ENCODE peak calls at places on chromosome X, in four cellular contexts. One of them, this sample, is unnamed.

GRCh38 chrX:14676431-14676830 is 147.1 kb downstream of the GLRA2 start:
- DNase-seq in islet precursor cell: no peak
- DNase-seq in CD8-positive, alpha-beta memory T cell: no peak
- DNase-seq in Ammon's horn: no peak
- DNase-seq in this sample: no peak

GRCh38 chrX:150844016-150844415 is 54.5 kb downstream of the CD99L2 start:
- DNase-seq in islet precursor cell: no peak
- DNase-seq in CD8-positive, alpha-beta memory T cell: no peak
- DNase-seq in Ammon's horn: no peak
- DNase-seq in this sample: no peak

GRCh38 chrX:29690061-29690460 is 525.3 kb upstream of the MAGEB2 start:
- DNase-seq in islet precursor cell: no peak
- DNase-seq in CD8-positive, alpha-beta memory T cell: no peak
- DNase-seq in Ammon's horn: no peak
- DNase-seq in this sample: no peak

GRCh38 chrX:24305905-24306304 is 8.0 kb downstream of the SUPT20HL2 start:
- DNase-seq in islet precursor cell: no peak
- DNase-seq in CD8-positive, alpha-beta memory T cell: no peak
- DNase-seq in Ammon's horn: no peak
- DNase-seq in this sample: no peak

GRCh38 chrX:55119712-55120111 is 30.9 kb downstream of the PAGE2 start:
- DNase-seq in islet precursor cell: no peak
- DNase-seq in CD8-positive, alpha-beta memory T cell: no peak
- DNase-seq in Ammon's horn: no peak
- DNase-seq in this sample: no peak

GRCh38 chrX:99266255-99266654 is 1143.8 kb downstream of the PCDH19 start:
- DNase-seq in islet precursor cell: no peak
- DNase-seq in CD8-positive, alpha-beta memory T cell: no peak
- DNase-seq in Ammon's horn: no peak
- DNase-seq in this sample: no peak

GRCh38 chrX:118644378-118644777 is 83.0 kb upstream of the IL13RA1 start:
- DNase-seq in islet precursor cell: no peak
- DNase-seq in CD8-positive, alpha-beta memory T cell: no peak
- DNase-seq in Ammon's horn: peak
- DNase-seq in this sample: no peak

GRCh38 chrX:106927700-106928099 is 7.5 kb downstream of the CLDN2 start:
- DNase-seq in islet precursor cell: no peak
- DNase-seq in CD8-positive, alpha-beta memory T cell: no peak
- DNase-seq in Ammon's horn: no peak
- DNase-seq in this sample: no peak

GRCh38 chrX:48493890-48494364 is 14.9 kb upstream of the PORCN start:
- DNase-seq in islet precursor cell: peak
- DNase-seq in CD8-positive, alpha-beta memory T cell: no peak
- DNase-seq in Ammon's horn: peak
- DNase-seq in this sample: no peak

GRCh38 chrX:145190801-145191389 is 56.4 kb upstream of the SPANXN1 start:
- DNase-seq in islet precursor cell: no peak
- DNase-seq in CD8-positive, alpha-beta memory T cell: no peak
- DNase-seq in Ammon's horn: peak
- DNase-seq in this sample: no peak

GRCh38 chrX:126550816-126551215 is 1.8 kb downstream of the DCAF12L1 start:
- DNase-seq in islet precursor cell: no peak
- DNase-seq in CD8-positive, alpha-beta memory T cell: no peak
- DNase-seq in Ammon's horn: no peak
- DNase-seq in this sample: no peak

GRCh38 chrX:130726661-130727060 is 176.3 kb downstream of the ENOX2 start:
- DNase-seq in islet precursor cell: peak
- DNase-seq in CD8-positive, alpha-beta memory T cell: no peak
- DNase-seq in Ammon's horn: no peak
- DNase-seq in this sample: no peak

GRCh38 chrX:30301977-30302376 is 7.2 kb downstream of the NR0B1 start:
- DNase-seq in islet precursor cell: no peak
- DNase-seq in CD8-positive, alpha-beta memory T cell: no peak
- DNase-seq in Ammon's horn: no peak
- DNase-seq in this sample: no peak

GRCh38 chrX:118588715-118589114 is 93.1 kb downstream of the DOCK11 start:
- DNase-seq in islet precursor cell: no peak
- DNase-seq in CD8-positive, alpha-beta memory T cell: no peak
- DNase-seq in Ammon's horn: no peak
- DNase-seq in this sample: no peak

GRCh38 chrX:78455901-78456300 is 128.5 kb upstream of the CYSLTR1 start:
- DNase-seq in islet precursor cell: no peak
- DNase-seq in CD8-positive, alpha-beta memory T cell: no peak
- DNase-seq in Ammon's horn: no peak
- DNase-seq in this sample: no peak

GRCh38 chrX:920234-920799 is 289.7 kb downstream of the SHOX start:
- DNase-seq in islet precursor cell: peak
- DNase-seq in CD8-positive, alpha-beta memory T cell: no peak
- DNase-seq in Ammon's horn: no peak
- DNase-seq in this sample: no peak

GRCh38 chrX:33336783-33337182 is 125.4 kb upstream of the DMD start:
- DNase-seq in islet precursor cell: peak
- DNase-seq in CD8-positive, alpha-beta memory T cell: no peak
- DNase-seq in Ammon's horn: peak
- DNase-seq in this sample: no peak

GRCh38 chrX:120309873-120310730 is 1.2 kb downstream of the TMEM255A start:
- DNase-seq in islet precursor cell: peak
- DNase-seq in CD8-positive, alpha-beta memory T cell: no peak
- DNase-seq in Ammon's horn: no peak
- DNase-seq in this sample: no peak

GRCh38 chrX:53281321-53281822 is at the start of gene IQSEC2:
- DNase-seq in islet precursor cell: peak
- DNase-seq in CD8-positive, alpha-beta memory T cell: no peak
- DNase-seq in Ammon's horn: peak
- DNase-seq in this sample: no peak

GRCh38 chrX:21509912-21510311 is 135.7 kb downstream of the CNKSR2 start:
- DNase-seq in islet precursor cell: no peak
- DNase-seq in CD8-positive, alpha-beta memory T cell: no peak
- DNase-seq in Ammon's horn: no peak
- DNase-seq in this sample: no peak

GRCh38 chrX:76248901-76249300 is 76.0 kb downstream of the PBDC1 start:
- DNase-seq in islet precursor cell: no peak
- DNase-seq in CD8-positive, alpha-beta memory T cell: no peak
- DNase-seq in Ammon's horn: no peak
- DNase-seq in this sample: no peak

GRCh38 chrX:45781901-45782553 is 581.4 kb upstream of the DIPK2B start:
- DNase-seq in islet precursor cell: no peak
- DNase-seq in CD8-positive, alpha-beta memory T cell: no peak
- DNase-seq in Ammon's horn: peak
- DNase-seq in this sample: no peak

This sample was measured in effector CD4-positive, alpha-beta T cell.